ENCODE peak calls at places on chromosome 20, in four cellular contexts. T, A, D and Y are unnamed samples.
A peak's percentile ranks its signal among the peaks of the same experiment; 100 is the strongest.

GRCh38 chr20:19212524-19213502 is at the start of gene SLC24A3:
- DNase-seq in T (peak; percentile 33), A (no peak), D (peak; percentile 51), Y (peak; percentile 31)

GRCh38 chr20:38167851-38168760 is 3.0 kb upstream of the TGM2 start:
- DNase-seq in T (peak; percentile 96), A (peak; percentile 70), D (peak; percentile 91), Y (peak; percentile 98)

GRCh38 chr20:32344835-32345506 is 13.2 kb upstream of the ASXL1 start:
- DNase-seq in T (no peak), A (no peak), D (no peak), Y (peak; percentile 81)

GRCh38 chr20:32511358-32512046 is 73.6 kb downstream of the NOL4L start:
- DNase-seq in T (no peak), A (no peak), D (no peak), Y (no peak)

GRCh38 chr20:46772901-46773300 is 63.5 kb downstream of the SLC2A10 start:
- DNase-seq in T (no peak), A (no peak), D (peak; percentile 20), Y (no peak)

GRCh38 chr20:46558511-46558959 is 8.1 kb upstream of the OCSTAMP start:
- DNase-seq in T (peak; percentile 63), A (peak; percentile 85), D (peak; percentile 73), Y (peak; percentile 61)

GRCh38 chr20:19453781-19454310 is 241.4 kb downstream of the SLC24A3 start:
- DNase-seq in T (no peak), A (no peak), D (no peak), Y (no peak)

GRCh38 chr20:36085686-36086267 is 68.8 kb upstream of the EPB41L1 start:
- DNase-seq in T (peak; percentile 49), A (no peak), D (peak; percentile 98), Y (peak; percentile 71)

GRCh38 chr20:17614176-17614811 is 44.4 kb downstream of the DSTN start:
- DNase-seq in T (peak; percentile 63), A (no peak), D (peak; percentile 51), Y (peak; percentile 69)

GRCh38 chr20:1212607-1213396 is 9.5 kb downstream of the C20orf202 start:
- DNase-seq in T (peak; percentile 75), A (peak; percentile 44), D (peak; percentile 83), Y (peak; percentile 77)

GRCh38 chr20:37801921-37802320 is 101.0 kb upstream of the VSTM2L start:
- DNase-seq in T (peak; percentile 34), A (no peak), D (no peak), Y (no peak)

GRCh38 chr20:46333136-46333991 is 25.1 kb upstream of the CDH22 start:
- DNase-seq in T (no peak), A (no peak), D (no peak), Y (no peak)

GRCh38 chr20:22684763-22685443 is 100.5 kb upstream of the FOXA2 start:
- DNase-seq in T (no peak), A (no peak), D (peak; percentile 50), Y (no peak)

GRCh38 chr20:46065691-46066090 is 24.1 kb downstream of the NCOA5 start:
- DNase-seq in T (no peak), A (no peak), D (no peak), Y (no peak)

GRCh38 chr20:37989601-37990001 is 43.7 kb downstream of the TTI1 start:
- DNase-seq in T (no peak), A (no peak), D (no peak), Y (no peak)

GRCh38 chr20:31606928-31607639 is 2.0 kb downstream of the ID1 start:
- DNase-seq in T (peak; percentile 92), A (no peak), D (peak; percentile 93), Y (peak; percentile 84)

GRCh38 chr20:61331542-61331941 is 79.5 kb downstream of the CDH4 start:
- DNase-seq in T (no peak), A (no peak), D (no peak), Y (no peak)

GRCh38 chr20:31833931-31834521 is 11.4 kb downstream of the FOXS1 start:
- DNase-seq in T (no peak), A (no peak), D (no peak), Y (no peak)

GRCh38 chr20:45969712-45970634 is 2.0 kb downstream of the ZNF335 start:
- DNase-seq in T (peak; percentile 78), A (peak; percentile 32), D (peak; percentile 76), Y (peak; percentile 76)

GRCh38 chr20:51500311-51500710 is 42.2 kb downstream of the NFATC2 start:
- DNase-seq in T (no peak), A (no peak), D (no peak), Y (no peak)

GRCh38 chr20:43799150-43799711 is 72.4 kb upstream of the GTSF1L start:
- DNase-seq in T (peak; percentile 30), A (no peak), D (no peak), Y (no peak)

GRCh38 chr20:1299522-1299921 is 29.4 kb downstream of the SDCBP2 start:
- DNase-seq in T (no peak), A (no peak), D (peak; percentile 34), Y (no peak)

GRCh38 chr20:4041748-4042411 is 26.5 kb upstream of the RNF24 start:
- DNase-seq in T (peak; percentile 98), A (no peak), D (peak; percentile 84), Y (peak; percentile 99)

GRCh38 chr20:62938105-62938888 is at the start of gene GID8:
- DNase-seq in T (peak; percentile 50), A (no peak), D (peak; percentile 37), Y (peak; percentile 63)

GRCh38 chr20:2038161-2038560 is 44.3 kb upstream of the PDYN start:
- DNase-seq in T (no peak), A (no peak), D (no peak), Y (no peak)

GRCh38 chr20:62116558-62117361 is 5.5 kb upstream of the LSM14B start:
- DNase-seq in T (no peak), A (no peak), D (no peak), Y (no peak)

GRCh38 chr20:5451643-5452210 is 135.0 kb upstream of the PROKR2 start:
- DNase-seq in T (no peak), A (no peak), D (no peak), Y (no peak)

GRCh38 chr20:63059684-63060056 is 52.9 kb upstream of the BHLHE23 start:
- DNase-seq in T (no peak), A (no peak), D (no peak), Y (no peak)

GRCh38 chr20:50565874-50566273 is 55.7 kb downstream of the PTPN1 start:
- DNase-seq in T (no peak), A (no peak), D (no peak), Y (no peak)

GRCh38 chr20:46631212-46631869 is 19.9 kb downstream of the SLC13A3 start:
- DNase-seq in T (peak; percentile 8), A (no peak), D (peak; percentile 17), Y (peak; percentile 11)

GRCh38 chr20:13277663-13278295 is 56.7 kb downstream of the ISM1 start:
- DNase-seq in T (no peak), A (no peak), D (no peak), Y (no peak)

GRCh38 chr20:37406010-37406998 is 60.4 kb downstream of the SRC start:
- DNase-seq in T (peak; percentile 25), A (no peak), D (peak; percentile 66), Y (peak; percentile 22)

GRCh38 chr20:3383878-3384495 is 23.5 kb downstream of the DNAAF9 start:
- DNase-seq in T (no peak), A (no peak), D (no peak), Y (no peak)

DNA sequence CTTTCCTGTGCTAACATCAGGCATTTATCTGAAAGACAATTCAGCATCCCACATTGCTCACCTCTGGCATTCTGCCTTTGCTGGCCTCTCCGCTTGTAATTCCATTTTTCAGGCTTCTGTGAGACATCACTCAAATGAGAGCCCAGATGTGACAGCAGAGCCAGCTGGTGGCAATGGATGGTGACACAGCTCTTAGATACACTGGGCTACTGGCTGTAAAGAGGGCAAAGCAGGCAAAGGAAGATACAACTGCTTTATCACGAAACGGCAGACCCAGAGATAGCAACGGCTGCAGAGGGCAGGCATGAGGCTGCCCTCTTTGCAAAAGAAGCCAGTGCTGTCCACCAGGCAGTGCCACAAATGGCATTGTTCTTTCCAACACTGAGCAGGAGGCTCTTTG is 329.8 kb downstream of the KIF16B start:
- DNase-seq in T (no peak), A (no peak), D (no peak), Y (no peak)
- TF ChIP-seq CTCF in T (no peak), A (no peak), D (no peak), Y (no peak)

GRCh38 chr20:24779166-24779565 is 169.9 kb upstream of the CST7 start:
- DNase-seq in T (no peak), A (no peak), D (no peak), Y (no peak)
- H3K4me3 ChIP-seq in T (no peak overlapping the region), A (no peak overlapping the region), D (no peak overlapping the region), Y (no peak overlapping the region)

GRCh38 chr20:44942264-44942973 is 17.8 kb downstream of the TOMM34 start:
- DNase-seq in T (no peak), A (no peak), D (no peak), Y (no peak)
- TF ChIP-seq CTCF in T (no peak), A (no peak), D (no peak), Y (no peak)

GRCh38 chr20:53247460-53248103 is 275.4 kb downstream of the TSHZ2 start:
- DNase-seq in T (no peak), A (no peak), D (no peak), Y (no peak)
- H3K4me3 ChIP-seq in T (no peak overlapping the region), A (no peak overlapping the region), D (no peak overlapping the region), Y (no peak overlapping the region)

DNA sequence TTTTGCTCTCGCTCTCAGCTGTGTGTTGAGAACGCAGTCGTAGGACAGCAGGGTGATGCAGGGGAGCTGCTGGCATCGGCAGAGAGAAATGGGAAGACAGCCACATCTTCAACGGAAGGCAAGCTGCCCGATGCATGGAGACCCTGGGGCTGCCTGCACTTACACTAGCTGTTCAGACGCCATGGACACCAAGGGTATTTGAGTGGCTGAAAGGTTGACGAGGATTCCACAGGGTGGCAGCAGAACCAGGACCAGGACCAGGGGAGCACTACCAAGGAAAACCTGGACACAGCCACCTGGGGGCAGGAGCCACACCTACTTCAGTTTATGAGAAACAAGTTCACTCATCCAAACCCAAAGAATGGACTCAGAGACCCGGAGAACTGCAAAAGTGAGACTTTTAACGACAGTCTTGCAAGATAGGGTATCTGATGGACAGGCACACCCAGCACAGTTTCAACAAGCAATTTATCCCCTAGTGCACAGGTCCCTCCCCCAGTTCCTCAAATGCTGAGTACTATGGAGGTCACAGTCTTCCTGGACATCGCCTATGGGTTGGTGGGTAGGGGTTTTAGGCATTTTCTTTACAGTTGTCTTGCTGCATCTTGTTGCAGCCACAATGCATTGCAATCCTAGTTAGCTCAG is 56.3 kb upstream of the ENTPD6 start:
- DNase-seq in T (no peak), A (no peak), D (peak; percentile 51), Y (no peak)
- TF ChIP-seq CTCF in T (no peak), A (no peak), D (peak; percentile 22), Y (no peak)

GRCh38 chr20:57718490-57719009 is 8.7 kb upstream of the PMEPA1 start:
- DNase-seq in T (peak; percentile 96), A (peak; percentile 93), D (peak; percentile 98), Y (peak; percentile 97)
- H3K4me3 ChIP-seq in T (peak overlapping the region; percentile 42), A (peak overlapping the region; percentile 55), D (peak overlapping the region; percentile 57), Y (peak overlapping the region; percentile 50)

DNA sequence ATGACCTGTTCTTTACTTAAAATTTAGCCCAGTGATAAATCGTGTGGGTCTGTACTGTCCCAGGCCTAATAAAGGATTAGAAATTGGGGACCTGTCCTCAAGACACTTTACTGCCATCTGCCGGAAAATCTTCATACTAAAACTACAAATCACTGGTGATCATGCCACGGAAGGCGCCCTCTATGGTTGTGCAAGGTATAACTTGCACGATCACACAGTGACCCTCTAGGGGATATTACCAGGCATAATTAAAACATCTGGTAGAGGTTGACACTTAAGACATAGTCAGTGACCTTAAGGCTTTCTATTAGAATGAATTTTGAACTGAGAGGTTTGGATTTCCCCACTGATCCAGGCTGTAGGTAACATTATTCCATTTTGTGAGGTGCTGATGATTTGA is 172.6 kb downstream of the BMP2 start:
- DNase-seq in T (peak; percentile 1), A (no peak), D (peak; percentile 48), Y (no peak)
- TF ChIP-seq CTCF in T (peak; percentile 29), A (no peak), D (peak; percentile 12), Y (no peak)